ENCODE peak calls at places on chromosome 14, in six cellular contexts. H, Y, N, B, L and E are unnamed samples.

GRCh38 chr14:53519137-53519536 is 366.0 kb upstream of the DDHD1 start:
- DNase-seq in L (peak), Y (no peak), H (no peak), N (no peak), B (peak), E (no peak)

GRCh38 chr14:64502476-64503183 is 1.0 kb downstream of the ZBTB25 start:
- DNase-seq in N (no peak), L (no peak), H (no peak), B (no peak), Y (peak), E (no peak)

GRCh38 chr14:28361486-28361885 is 405.1 kb upstream of the FOXG1 start:
- DNase-seq in B (no peak), Y (no peak), H (no peak), N (no peak), L (no peak), E (no peak)

GRCh38 chr14:70096866-70097265 is 91.9 kb downstream of the SLC8A3 start:
- DNase-seq in N (peak), L (no peak), Y (no peak), B (peak), H (no peak), E (peak)

GRCh38 chr14:53391156-53391555 is 238.0 kb upstream of the DDHD1 start:
- DNase-seq in B (peak), N (no peak), H (no peak), Y (no peak), L (peak), E (peak)

GRCh38 chr14:37707716-37708115 is 112.3 kb downstream of the TTC6 start:
- DNase-seq in B (no peak), N (no peak), L (no peak), H (no peak), Y (no peak), E (no peak)

GRCh38 chr14:104774453-104775072 is 21.0 kb downstream of the AKT1 start:
- DNase-seq in L (no peak), B (no peak), N (no peak), H (no peak), Y (no peak), E (no peak)

GRCh38 chr14:56118611-56119181 is 485 bp downstream of the PELI2 start:
- DNase-seq in B (no peak), H (peak), L (no peak), N (no peak), Y (no peak), E (peak)

GRCh38 chr14:69629225-69630127 is 18.1 kb downstream of the SUSD6 start:
- DNase-seq in B (no peak), N (no peak), H (no peak), L (peak), Y (peak), E (no peak)

GRCh38 chr14:82720931-82721330 is 1187.3 kb upstream of the SEL1L start:
- DNase-seq in Y (peak), B (no peak), H (no peak), N (no peak), L (no peak), E (no peak)

GRCh38 chr14:31006703-31007102 is 18.7 kb upstream of the AP4S1 start:
- DNase-seq in N (no peak), H (no peak), Y (no peak), L (no peak), B (no peak), E (no peak)

GRCh38 chr14:86510503-86510902 is 980.6 kb downstream of the FLRT2 start:
- DNase-seq in N (no peak), Y (no peak), H (no peak), B (no peak), L (no peak), E (no peak)

GRCh38 chr14:58243790-58244555 is 670 bp upstream of the PSMA3 start:
- DNase-seq in B (no peak), N (no peak), Y (no peak), H (no peak), L (no peak), E (peak)

GRCh38 chr14:89425931-89426330 is 8.9 kb upstream of the FOXN3 start:
- DNase-seq in B (peak), Y (no peak), N (no peak), H (no peak), L (peak), E (peak)

GRCh38 chr14:102695172-102695569 is 82.1 kb upstream of the TRAF3 start:
- DNase-seq in L (no peak), H (no peak), Y (no peak), N (no peak), B (no peak), E (no peak)

GRCh38 chr14:88326352-88327103 is 3.5 kb upstream of the KCNK10 start:
- DNase-seq in H (no peak), L (no peak), Y (peak), B (no peak), N (no peak), E (no peak)

GRCh38 chr14:99982449-99983250 is 82.6 kb upstream of the EVL start:
- DNase-seq in Y (peak), H (peak), B (peak), L (peak), N (peak), E (peak)

GRCh38 chr14:28763914-28764848 is 2.4 kb upstream of the FOXG1 start:
- DNase-seq in L (no peak), B (no peak), N (peak), H (no peak), Y (no peak), E (no peak)

GRCh38 chr14:75303415-75303814 is 24.8 kb downstream of the FOS start:
- DNase-seq in H (peak), B (peak), N (peak), Y (peak), L (peak), E (peak)

GRCh38 chr14:51653096-51653814 is 1.5 kb downstream of the FRMD6 start:
- DNase-seq in Y (peak), N (no peak), L (peak), B (no peak), H (no peak), E (peak)

GRCh38 chr14:72699852-72700257 is 194.0 kb downstream of the DPF3 start:
- DNase-seq in Y (no peak), B (no peak), L (peak), H (peak), N (no peak), E (peak)

GRCh38 chr14:77000340-77001235 is 27.9 kb downstream of the IRF2BPL start:
- DNase-seq in H (peak), Y (peak), B (no peak), L (peak), N (no peak), E (peak)